ENCODE peak calls at places on chromosomes 12 and 14, in seven cellular contexts. One of them, this sample, is unnamed. For H3K4me1, the result is how much of the 10 kb centered on the place peaks cover.

GRCh38 chr12:49869816-49870500 is 27.1 kb upstream of the BCDIN3D start:
- DNase-seq in A549: no peak
- DNase-seq in stomach: no peak
- DNase-seq in adrenal gland: no peak
- DNase-seq in transverse colon: no peak
- DNase-seq in HCT116: no peak
- DNase-seq in HepG2: no peak
- DNase-seq in this sample: no peak

GRCh38 chr12:53204351-53204750 is 2.7 kb downstream of the ITGB7 start:
- DNase-seq in stomach: no peak
- DNase-seq in adrenal gland: no peak
- DNase-seq in HCT116: no peak
- DNase-seq in HepG2: no peak
- DNase-seq in transverse colon: no peak
- DNase-seq in A549: no peak
- DNase-seq in this sample: no peak

GRCh38 chr12:27541031-27541719 is 17.2 kb downstream of the PPFIBP1 start:
- DNase-seq in HCT116: no peak
- DNase-seq in HepG2: no peak
- DNase-seq in stomach: no peak
- DNase-seq in A549: no peak
- DNase-seq in adrenal gland: no peak
- DNase-seq in transverse colon: no peak
- DNase-seq in this sample: no peak

GRCh38 chr14:101955695-101956161 is 8.6 kb upstream of the DYNC1H1 start:
- DNase-seq in HepG2: no peak
- DNase-seq in adrenal gland: no peak
- DNase-seq in stomach: no peak
- DNase-seq in transverse colon: no peak
- DNase-seq in A549: no peak
- DNase-seq in HCT116: no peak
- DNase-seq in this sample: no peak

GRCh38 chr14:53956427-53957201 is at the start of gene BMP4:
- DNase-seq in HCT116: peak
- DNase-seq in transverse colon: peak
- DNase-seq in A549: peak
- DNase-seq in adrenal gland: peak
- DNase-seq in stomach: peak
- DNase-seq in HepG2: peak
- DNase-seq in this sample: peak

GRCh38 chr12:76777765-76778216 is 13.9 kb downstream of the ZDHHC17 start:
- DNase-seq in transverse colon: no peak
- DNase-seq in adrenal gland: no peak
- DNase-seq in HCT116: no peak
- DNase-seq in stomach: no peak
- DNase-seq in A549: no peak
- DNase-seq in HepG2: no peak
- DNase-seq in this sample: no peak

GRCh38 chr14:103517626-103518415 is 4.8 kb downstream of the CKB start:
- DNase-seq in HepG2: no peak
- DNase-seq in stomach: peak
- DNase-seq in transverse colon: peak
- DNase-seq in HCT116: no peak
- DNase-seq in adrenal gland: peak
- DNase-seq in A549: no peak
- DNase-seq in this sample: peak

GRCh38 chr12:26298785-26299621 is 103.6 kb downstream of the SSPN start:
- DNase-seq in transverse colon: no peak
- DNase-seq in adrenal gland: peak
- DNase-seq in HCT116: no peak
- DNase-seq in stomach: no peak
- DNase-seq in A549: peak
- DNase-seq in HepG2: no peak
- DNase-seq in this sample: no peak

GRCh38 chr14:71221119-71221518 is 313.9 kb downstream of the PCNX1 start:
- DNase-seq in A549: no peak
- DNase-seq in HCT116: no peak
- DNase-seq in stomach: no peak
- DNase-seq in transverse colon: no peak
- DNase-seq in adrenal gland: no peak
- DNase-seq in HepG2: no peak
- DNase-seq in this sample: no peak

GRCh38 chr12:77584860-77585259 is 245.8 kb upstream of the NAV3 start:
- DNase-seq in adrenal gland: no peak
- DNase-seq in HCT116: no peak
- DNase-seq in transverse colon: no peak
- DNase-seq in HepG2: no peak
- DNase-seq in stomach: no peak
- DNase-seq in A549: no peak
- DNase-seq in this sample: no peak

GRCh38 chr12:127108360-127109215 is 1158.4 kb upstream of the TMEM132C start:
- DNase-seq in adrenal gland: peak
- DNase-seq in stomach: peak
- DNase-seq in transverse colon: peak
- DNase-seq in HCT116: peak
- DNase-seq in A549: peak
- DNase-seq in HepG2: peak
- DNase-seq in this sample: peak

GRCh38 chr12:3267690-3268089 is 190.5 kb downstream of the TSPAN9 start:
- DNase-seq in transverse colon: no peak
- DNase-seq in HepG2: no peak
- DNase-seq in A549: no peak
- DNase-seq in stomach: no peak
- DNase-seq in HCT116: no peak
- DNase-seq in adrenal gland: no peak
- DNase-seq in this sample: no peak

GRCh38 chr12:125470838-125471775 is 405.9 kb downstream of the AACS start:
- DNase-seq in HCT116: no peak
- DNase-seq in adrenal gland: no peak
- DNase-seq in A549: no peak
- DNase-seq in transverse colon: peak
- DNase-seq in HepG2: no peak
- DNase-seq in stomach: no peak
- DNase-seq in this sample: no peak

GRCh38 chr12:107359382-107359781 is 266.0 kb upstream of the CRY1 start:
- DNase-seq in HepG2: no peak
- DNase-seq in transverse colon: no peak
- DNase-seq in A549: peak
- DNase-seq in HCT116: no peak
- DNase-seq in adrenal gland: no peak
- DNase-seq in stomach: no peak
- DNase-seq in this sample: no peak

GRCh38 chr12:8992086-8992409 is 2.7 kb downstream of the KLRG1 start:
- DNase-seq in A549: no peak
- DNase-seq in HCT116: no peak
- DNase-seq in adrenal gland: no peak
- DNase-seq in stomach: no peak
- DNase-seq in HepG2: no peak
- DNase-seq in transverse colon: no peak
- DNase-seq in this sample: no peak

GRCh38 chr12:75837700-75838099 is 193.9 kb downstream of the PHLDA1 start:
- DNase-seq in A549: no peak
- DNase-seq in adrenal gland: peak
- DNase-seq in stomach: no peak
- DNase-seq in transverse colon: no peak
- DNase-seq in HCT116: no peak
- DNase-seq in HepG2: no peak
- DNase-seq in this sample: no peak

GRCh38 chr12:122057007-122057735 is 21.4 kb upstream of the MLXIP start:
- DNase-seq in HepG2: no peak
- DNase-seq in HCT116: no peak
- DNase-seq in transverse colon: no peak
- DNase-seq in adrenal gland: no peak
- DNase-seq in stomach: no peak
- DNase-seq in A549: no peak
- DNase-seq in this sample: no peak

GRCh38 chr12:100229036-100229635 is 28.5 kb downstream of the ACTR6 start:
- DNase-seq in transverse colon: no peak
- DNase-seq in adrenal gland: no peak
- DNase-seq in HepG2: peak
- DNase-seq in A549: peak
- DNase-seq in HCT116: peak
- DNase-seq in stomach: no peak
- DNase-seq in this sample: no peak

GRCh38 chr14:80664576-80664975 is 277.0 kb downstream of the CEP128 start:
- DNase-seq in adrenal gland: no peak
- DNase-seq in transverse colon: no peak
- DNase-seq in A549: peak
- DNase-seq in stomach: no peak
- DNase-seq in HepG2: peak
- DNase-seq in HCT116: no peak
- DNase-seq in this sample: no peak

GRCh38 chr14:22276913-22277816 is 311.9 kb downstream of the DAD1 start:
- DNase-seq in HepG2: peak
- DNase-seq in HCT116: peak
- DNase-seq in transverse colon: no peak
- DNase-seq in adrenal gland: no peak
- DNase-seq in A549: peak
- DNase-seq in stomach: no peak
- DNase-seq in this sample: no peak

GRCh38 chr12:75389061-75389460 is 1.8 kb upstream of the GLIPR1L2 start:
- DNase-seq in adrenal gland: no peak
- DNase-seq in transverse colon: no peak
- DNase-seq in HepG2: no peak
- DNase-seq in HCT116: peak
- DNase-seq in A549: peak
- DNase-seq in stomach: no peak
- DNase-seq in this sample: no peak

GRCh38 chr12:47377414-47378221 is 297.9 kb upstream of the AMIGO2 start:
- DNase-seq in HepG2: no peak
- DNase-seq in adrenal gland: peak
- DNase-seq in stomach: peak
- DNase-seq in HCT116: no peak
- DNase-seq in transverse colon: peak
- DNase-seq in A549: peak
- DNase-seq in this sample: no peak

DNA sequence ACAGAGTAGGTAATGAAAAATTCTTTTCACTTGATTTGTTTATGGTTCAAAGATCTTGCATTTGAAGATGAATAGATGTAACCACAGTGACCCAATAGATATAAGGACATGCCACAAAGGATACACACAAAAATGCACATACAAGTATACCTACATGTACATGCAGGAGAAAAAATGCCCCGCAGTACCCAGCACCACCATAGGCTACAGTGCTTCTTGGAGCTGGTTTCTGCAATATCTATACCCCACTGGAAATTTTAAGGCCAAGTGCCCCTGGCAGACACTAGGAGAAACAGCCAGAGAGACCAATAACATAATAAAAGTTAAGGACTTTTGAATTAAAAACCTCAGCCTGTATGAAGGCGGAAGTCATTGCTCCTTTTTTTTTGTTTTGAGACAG is 12.1 kb upstream of the STAC3 start:
- DNase-seq in HepG2: no peak
- DNase-seq in adrenal gland: no peak
- DNase-seq in A549: no peak
- DNase-seq in HCT116: no peak
- DNase-seq in transverse colon: no peak
- DNase-seq in stomach: no peak
- DNase-seq in this sample: no peak
- H3K4me1 ChIP-seq in HepG2: under half
- H3K4me1 ChIP-seq in adrenal gland: under half
- H3K4me1 ChIP-seq in A549: under half
- H3K4me1 ChIP-seq in HCT116: under half
- H3K4me1 ChIP-seq in transverse colon: under half
- H3K4me1 ChIP-seq in stomach: under half
- H3K4me1 ChIP-seq in this sample: under half

GRCh38 chr12:6767592-6768384 is 1.6 kb downstream of the PTMS start:
- DNase-seq in transverse colon: no peak
- DNase-seq in A549: no peak
- DNase-seq in HepG2: peak
- DNase-seq in HCT116: no peak
- DNase-seq in stomach: no peak
- DNase-seq in adrenal gland: no peak
- DNase-seq in this sample: peak
- TF ChIP-seq POLR2A in transverse colon: no peak
- TF ChIP-seq POLR2A in A549: no peak
- TF ChIP-seq POLR2A in HepG2: no peak
- TF ChIP-seq POLR2A in HCT116: no peak
- TF ChIP-seq POLR2A in stomach: no peak
- TF ChIP-seq POLR2A in adrenal gland: no peak
- TF ChIP-seq POLR2A in this sample: peak

DNA sequence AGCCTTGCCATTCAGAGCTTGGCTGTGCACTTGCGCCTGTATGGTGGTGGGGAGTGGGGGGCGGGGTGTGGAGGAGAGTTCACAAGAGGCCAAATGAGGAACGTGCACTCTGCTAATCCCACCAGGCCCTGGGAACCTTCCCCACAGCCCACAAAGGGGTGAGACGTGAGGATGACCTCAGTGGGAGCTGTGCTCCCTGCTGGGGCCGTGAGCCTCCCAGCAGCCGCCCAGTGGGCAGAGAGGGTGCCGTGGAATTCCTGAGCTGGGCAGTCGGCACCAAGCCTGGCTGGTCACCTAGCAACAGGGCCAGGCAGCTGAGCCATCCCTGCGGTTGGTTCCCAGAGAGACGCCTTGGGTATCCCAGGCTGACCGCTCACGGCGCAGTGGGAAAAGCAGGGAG is 53.7 kb downstream of the CCNK start:
- DNase-seq in adrenal gland: no peak
- DNase-seq in HepG2: no peak
- DNase-seq in transverse colon: no peak
- DNase-seq in stomach: no peak
- DNase-seq in A549: no peak
- DNase-seq in HCT116: no peak
- DNase-seq in this sample: no peak
- H3K4me1 ChIP-seq in adrenal gland: under half
- H3K4me1 ChIP-seq in HepG2: under half
- H3K4me1 ChIP-seq in transverse colon: under half
- H3K4me1 ChIP-seq in stomach: half or more
- H3K4me1 ChIP-seq in A549: under half
- H3K4me1 ChIP-seq in HCT116: under half
- H3K4me1 ChIP-seq in this sample: under half

DNA sequence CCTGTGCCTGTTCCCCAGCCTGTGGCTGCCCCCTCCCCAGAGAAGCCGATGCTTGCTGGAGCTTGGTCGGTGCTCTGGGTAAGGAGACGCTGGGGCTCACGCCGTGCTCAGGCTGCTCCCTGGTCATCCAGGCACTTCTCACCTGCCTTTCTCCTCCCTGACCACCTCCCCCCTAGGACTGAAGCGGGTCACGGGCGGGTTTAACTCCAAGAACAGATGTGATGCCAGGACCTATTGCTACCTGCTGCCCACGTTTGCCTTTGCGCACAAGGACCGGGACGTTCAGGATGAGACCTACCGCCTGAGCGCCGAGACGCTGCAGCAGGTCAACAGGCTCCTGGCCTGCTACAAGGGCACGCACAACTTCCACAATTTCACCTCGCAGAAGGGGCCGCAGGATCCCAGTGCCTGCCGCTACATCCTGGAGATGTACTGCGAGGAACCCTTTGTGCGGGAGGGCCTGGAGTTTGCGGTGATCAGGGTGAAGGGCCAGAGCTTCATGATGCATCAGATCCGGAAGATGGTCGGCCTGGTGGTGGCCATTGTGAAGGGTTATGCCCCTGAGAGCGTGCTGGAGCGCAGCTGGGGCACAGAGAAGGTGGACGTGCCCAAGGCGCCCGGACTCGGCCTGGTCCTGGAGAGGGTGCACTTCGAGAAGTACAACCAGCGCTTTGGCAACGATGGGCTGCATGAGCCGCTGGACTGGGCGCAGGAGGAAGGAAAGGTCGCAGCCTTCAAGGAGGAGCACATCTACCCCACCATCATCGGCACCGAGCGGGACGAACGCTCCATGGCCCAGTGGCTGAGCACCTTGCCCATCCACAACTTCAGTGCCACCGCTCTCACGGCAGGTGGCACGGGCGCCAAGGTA is 8.4 kb upstream of the EP400 start:
- DNase-seq in A549: no peak
- DNase-seq in stomach: peak
- DNase-seq in HepG2: no peak
- DNase-seq in adrenal gland: no peak
- DNase-seq in HCT116: no peak
- DNase-seq in transverse colon: no peak
- DNase-seq in this sample: no peak
- TF ChIP-seq POLR2A in A549: no peak
- TF ChIP-seq POLR2A in stomach: no peak
- TF ChIP-seq POLR2A in HepG2: no peak
- TF ChIP-seq POLR2A in adrenal gland: no peak
- TF ChIP-seq POLR2A in HCT116: no peak
- TF ChIP-seq POLR2A in transverse colon: no peak
- TF ChIP-seq POLR2A in this sample: no peak

This sample was measured in right lobe of liver.